ENCODE peak calls at places on chromosomes 16 and 17, in nine cellular contexts. J, K, U, N, Y, Z, L, R and D are unnamed samples.

GRCh38 chr16:85313541-85314208 is 201.4 kb upstream of the CIBAR2 start:
- DNase-seq in J (no peak), K (no peak), U (no peak), N (peak; percentile 39), Y (no peak), Z (no peak), L (no peak), R (no peak), D (peak; percentile 39)

GRCh38 chr16:76583466-76583865 is 306.3 kb downstream of the CNTNAP4 start:
- DNase-seq in J (no peak), K (no peak), U (no peak), N (peak; percentile 12), Y (no peak), Z (no peak), L (no peak), R (peak; percentile 22), D (peak; percentile 22)

GRCh38 chr16:49883111-49883829 is 27.4 kb upstream of the ZNF423 start:
- DNase-seq in J (no peak), K (no peak), U (no peak), N (no peak), Y (no peak), Z (no peak), L (peak; percentile 57), R (no peak), D (no peak)

GRCh38 chr17:50905460-50905803 is 39.3 kb upstream of the TOB1 start:
- DNase-seq in J (no peak), K (no peak), U (no peak), N (no peak), Y (no peak), Z (no peak), L (peak; percentile 66), R (peak; percentile 82), D (no peak)

GRCh38 chr16:29809031-29809747 is 2.8 kb upstream of the PRRT2 start:
- DNase-seq in J (no peak), K (no peak), U (no peak), N (no peak), Y (no peak), Z (no peak), L (no peak), R (peak; percentile 64), D (no peak)

GRCh38 chr17:78168906-78169793 is 769 bp downstream of the SYNGR2 start:
- DNase-seq in J (no peak), K (peak; percentile 65), U (peak; percentile 67), N (peak; percentile 82), Y (peak; percentile 43), Z (peak; percentile 61), L (peak; percentile 67), R (peak; percentile 84), D (peak; percentile 67)

GRCh38 chr16:75354170-75354569 is 79.1 kb downstream of the CFDP1 start:
- DNase-seq in J (no peak), K (no peak), U (no peak), N (no peak), Y (no peak), Z (no peak), L (no peak), R (no peak), D (no peak)

GRCh38 chr17:77645441-77646430 is 312.8 kb upstream of the TNRC6C start:
- DNase-seq in J (peak; percentile 50), K (no peak), U (no peak), N (no peak), Y (peak; percentile 27), Z (no peak), L (peak; percentile 50), R (no peak), D (peak; percentile 60)

GRCh38 chr16:31869511-31870201 is 4.0 kb upstream of the ZNF267 start:
- DNase-seq in J (no peak), K (peak; percentile 84), U (peak; percentile 61), N (no peak), Y (peak; percentile 80), Z (peak; percentile 74), L (peak; percentile 24), R (no peak), D (peak; percentile 63)

GRCh38 chr17:3626831-3627565 is 9.1 kb downstream of the SHPK start:
- DNase-seq in J (no peak), K (no peak), U (no peak), N (no peak), Y (no peak), Z (no peak), L (no peak), R (no peak), D (no peak)

GRCh38 chr17:77404812-77405581 is 264.2 kb downstream of the SEC14L1 start:
- DNase-seq in J (peak; percentile 83), K (peak; percentile 75), U (peak; percentile 64), N (no peak), Y (peak; percentile 84), Z (peak; percentile 74), L (no peak), R (no peak), D (no peak)

GRCh38 chr16:80045944-80046660 is 445.6 kb upstream of the MAF start:
- DNase-seq in J (no peak), K (no peak), U (no peak), N (no peak), Y (no peak), Z (no peak), L (peak; percentile 55), R (no peak), D (no peak)

GRCh38 chr17:66625321-66625767 is 209.6 kb upstream of the CACNG5 start:
- DNase-seq in J (no peak), K (no peak), U (no peak), N (no peak), Y (peak; percentile 26), Z (no peak), L (peak; percentile 45), R (no peak), D (no peak)

GRCh38 chr17:75260679-75261335 is 599 bp downstream of the GGA3 start:
- DNase-seq in J (no peak), K (no peak), U (no peak), N (no peak), Y (no peak), Z (no peak), L (no peak), R (no peak), D (no peak)

DNA sequence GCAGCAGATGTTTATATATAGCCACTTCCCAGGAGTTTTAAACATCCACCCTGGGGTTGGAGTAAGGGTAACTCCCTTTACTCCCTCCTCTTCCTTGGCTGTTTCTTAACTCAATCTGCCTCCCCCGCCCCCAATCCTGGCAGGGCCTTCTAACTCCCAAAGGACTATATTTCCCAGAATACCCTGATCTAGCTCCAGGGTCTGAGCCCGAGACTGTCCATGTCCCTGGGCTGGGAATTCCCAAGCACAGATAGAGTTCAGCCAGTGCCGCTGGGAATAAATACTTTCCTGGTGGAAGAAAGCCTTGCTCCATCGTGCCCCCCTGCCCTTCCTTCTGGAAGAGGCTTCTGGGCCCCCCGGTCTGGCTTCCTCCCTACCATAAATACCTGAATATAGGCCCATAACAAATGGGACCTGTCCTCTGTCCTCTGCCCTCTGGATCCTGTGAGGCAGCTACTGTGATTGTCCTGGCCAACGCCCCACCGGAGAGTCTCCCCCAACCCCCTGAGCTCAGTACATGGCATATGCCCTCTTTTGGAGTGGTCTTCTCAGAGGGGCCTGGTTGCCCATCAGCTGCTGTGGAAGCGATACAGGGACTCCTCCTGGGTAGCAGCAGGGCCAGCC is 10.2 kb downstream of the BAHCC1 start:
- DNase-seq in J (no peak), K (no peak), U (no peak), N (no peak), Y (no peak), Z (peak; percentile 87), L (no peak), R (no peak), D (peak; percentile 96)
- H3K4me1 ChIP-seq in J (peaks cover under 1% of the 10 kb centered on the region), K (peaks cover 46% of the 10 kb centered on the region), U (peaks cover 12% of the 10 kb centered on the region), N (peaks cover 8% of the 10 kb centered on the region), Y (peaks cover 35% of the 10 kb centered on the region), Z (peaks cover 73% of the 10 kb centered on the region), L (peaks cover 9% of the 10 kb centered on the region), R (peaks cover 4% of the 10 kb centered on the region), D (peaks cover 67% of the 10 kb centered on the region)

DNA sequence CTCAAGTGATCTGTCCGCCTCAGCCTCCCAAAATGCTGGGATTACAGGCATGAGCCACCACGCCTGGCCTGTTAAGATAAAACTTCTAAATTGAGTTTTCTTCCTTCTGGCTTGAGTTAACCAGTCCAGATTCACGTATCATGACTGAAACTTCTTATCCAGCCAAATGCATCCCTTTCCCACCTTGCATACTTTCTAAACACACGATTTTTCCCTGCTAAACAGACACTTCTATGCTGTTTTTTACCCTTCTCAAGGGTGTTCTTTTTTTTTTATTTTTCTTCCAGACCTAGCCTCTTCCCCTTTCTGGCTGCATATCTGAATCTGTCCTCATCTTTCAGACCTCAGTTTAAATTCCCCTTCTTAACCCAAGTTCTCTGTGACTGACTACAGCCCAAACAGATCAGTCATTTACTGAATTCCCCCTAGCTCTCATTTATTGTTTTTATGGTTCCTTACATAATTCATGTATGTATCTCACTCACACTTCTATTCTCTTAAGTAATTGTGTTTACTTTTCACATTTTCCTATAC is 5.4 kb downstream of the EVI2B start:
- DNase-seq in J (no peak), K (no peak), U (no peak), N (no peak), Y (no peak), Z (no peak), L (no peak), R (no peak), D (no peak)
- H3K4me1 ChIP-seq in J (peaks cover 43% of the 10 kb centered on the region), K (no peaks in the 10 kb centered on the region), U (no peaks in the 10 kb centered on the region), N (no peaks in the 10 kb centered on the region), Y (no peaks in the 10 kb centered on the region), Z (no peaks in the 10 kb centered on the region), L (no peaks in the 10 kb centered on the region), R (no peaks in the 10 kb centered on the region), D (peaks cover 6% of the 10 kb centered on the region)

DNA sequence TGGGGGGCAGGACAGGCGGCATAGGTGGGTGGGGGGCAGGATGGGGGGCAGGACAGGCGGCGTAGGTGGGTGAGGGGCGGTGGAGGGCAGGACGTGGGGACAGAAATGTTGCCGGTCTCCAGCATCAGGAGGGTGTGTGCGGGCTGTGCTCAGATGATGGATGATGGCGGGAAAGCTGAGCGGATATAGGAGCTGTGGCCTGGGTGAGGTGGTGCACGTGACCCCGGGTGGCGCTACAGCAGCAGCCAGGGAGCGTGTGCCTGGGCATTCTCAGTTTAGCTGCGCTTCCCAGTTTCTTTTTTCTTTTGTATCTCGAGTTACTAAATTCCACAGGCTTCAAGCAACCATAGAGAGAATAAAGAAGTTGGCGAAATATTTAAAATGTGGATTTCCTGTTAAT is 19.0 kb downstream of the TELO2 start:
- DNase-seq in J (no peak), K (no peak), U (no peak), N (no peak), Y (no peak), Z (no peak), L (no peak), R (no peak), D (no peak)
- H3K4me1 ChIP-seq in J (no peaks in the 10 kb centered on the region), K (no peaks in the 10 kb centered on the region), U (peaks cover 8% of the 10 kb centered on the region), N (no peaks in the 10 kb centered on the region), Y (no peaks in the 10 kb centered on the region), Z (peaks cover 29% of the 10 kb centered on the region), L (no peaks in the 10 kb centered on the region), R (no peaks in the 10 kb centered on the region), D (peaks cover 9% of the 10 kb centered on the region)

DNA sequence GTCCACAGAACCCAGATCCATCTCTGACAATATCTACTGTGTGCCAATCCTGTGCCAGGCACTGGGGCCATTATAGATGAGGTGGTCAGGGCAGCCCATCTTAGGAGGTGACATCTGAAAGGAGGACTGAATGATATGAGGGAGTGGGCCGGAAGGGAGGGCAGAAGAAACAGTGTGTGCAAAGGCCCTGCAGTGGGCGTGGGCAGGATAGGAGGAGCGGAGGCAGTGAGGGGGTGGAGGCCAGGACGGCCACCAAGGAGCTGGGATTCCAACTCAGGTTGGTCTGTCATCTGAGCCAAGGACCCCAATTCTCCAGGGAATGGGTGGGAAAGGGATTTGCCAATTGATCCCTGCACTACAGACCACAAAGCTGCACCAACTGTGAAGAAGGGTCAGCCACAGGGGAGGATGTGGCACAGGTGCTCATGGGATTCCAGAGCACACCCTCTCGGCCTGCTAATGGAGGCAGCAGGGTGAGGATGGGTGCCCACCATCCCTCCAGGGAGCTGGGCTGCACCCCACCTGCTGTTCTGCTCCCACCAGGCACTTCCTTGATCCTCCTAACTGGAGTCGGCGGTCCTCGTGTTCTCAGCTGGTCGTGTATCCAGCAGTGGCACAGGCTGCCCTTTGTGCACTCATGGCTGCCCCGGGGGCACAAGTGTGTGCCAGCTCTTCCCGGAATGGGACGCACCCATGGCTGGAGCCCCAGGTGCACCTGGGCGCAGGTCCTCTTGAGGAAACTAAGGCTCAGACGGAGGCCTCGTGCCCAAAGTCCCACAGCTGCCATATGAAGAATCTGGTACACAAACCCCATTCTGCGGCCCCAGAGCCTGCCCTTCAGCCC is 9.6 kb downstream of the SREBF1 start:
- DNase-seq in J (no peak), K (no peak), U (no peak), N (no peak), Y (no peak), Z (no peak), L (no peak), R (no peak), D (no peak)
- H3K4me1 ChIP-seq in J (peaks cover 88% of the 10 kb centered on the region), K (peaks cover 43% of the 10 kb centered on the region), U (peaks cover 12% of the 10 kb centered on the region), N (peaks cover 31% of the 10 kb centered on the region), Y (peaks cover 30% of the 10 kb centered on the region), Z (peaks cover 45% of the 10 kb centered on the region), L (peaks cover 20% of the 10 kb centered on the region), R (peaks cover 33% of the 10 kb centered on the region), D (peaks cover 47% of the 10 kb centered on the region)